ENCODE peak calls at places on chromosomes 16 and 17, in nine cellular contexts. O is fibroblast of mammary gland; K is WERI-Rb-1; M is GM20000; R is A549; N is HT1080; W is activated naive CD4-positive, alpha-beta T cell; S is adrenal gland; T is effector memory CD4-positive, alpha-beta T cell. P is an unnamed sample.

GRCh38 chr16:20359997-20360396 is 7.5 kb upstream of the UMOD start:
- DNase-seq in O (no peak), K (no peak), M (no peak), R (no peak), N (no peak), W (no peak), S (no peak), T (no peak), P (no peak)

GRCh38 chr17:28969706-28970393 is 18.5 kb upstream of the PHF12 start:
- DNase-seq in O (no peak), K (no peak), M (no peak), R (no peak), N (no peak), W (no peak), S (no peak), T (no peak), P (no peak)

GRCh38 chr17:7560172-7561027 is 1.3 kb upstream of the SENP3 start:
- DNase-seq in O (peak), K (peak), M (no peak), R (peak), N (no peak), W (peak), S (peak), T (no peak), P (no peak)

GRCh38 chr16:2038359-2039285 is 9.0 kb downstream of the NTHL1 start:
- DNase-seq in O (no peak), K (no peak), M (no peak), R (no peak), N (no peak), W (no peak), S (no peak), T (no peak), P (no peak)

GRCh38 chr16:20147091-20147490 is 73.4 kb upstream of the GPR139 start:
- DNase-seq in O (no peak), K (no peak), M (no peak), R (no peak), N (no peak), W (no peak), S (no peak), T (no peak), P (no peak)

GRCh38 chr16:81468269-81468902 is 23.8 kb downstream of the CMIP start:
- DNase-seq in O (no peak), K (no peak), M (no peak), R (no peak), N (no peak), W (no peak), S (no peak), T (no peak), P (no peak)

GRCh38 chr16:10556240-10556639 is 24.2 kb downstream of the EMP2 start:
- DNase-seq in O (no peak), K (no peak), M (no peak), R (no peak), N (no peak), W (no peak), S (no peak), T (no peak), P (no peak)

GRCh38 chr17:43645765-43646481 is 15.8 kb downstream of the MEOX1 start:
- DNase-seq in O (peak), K (no peak), M (no peak), R (no peak), N (no peak), W (peak), S (peak), T (no peak), P (no peak)

GRCh38 chr17:48751172-48751571 is 22.6 kb upstream of the HOXB13 start:
- DNase-seq in O (no peak), K (peak), M (no peak), R (no peak), N (no peak), W (no peak), S (no peak), T (no peak), P (no peak)

GRCh38 chr17:49691086-49691676 is 13.3 kb upstream of the SPOP start:
- DNase-seq in O (peak), K (no peak), M (no peak), R (no peak), N (no peak), W (no peak), S (no peak), T (no peak), P (no peak)